ENCODE peak calls at places on chromosomes 2 and 18, in six cellular contexts. One of them, this sample, is unnamed. For H3K4me1, the result is how much of the 10 kb centered on the place peaks cover.

GRCh38 chr2:23566236-23567142 is 181.5 kb downstream of the KLHL29 start:
- DNase-seq in heart left ventricle: no peak
- DNase-seq in heart right ventricle: no peak
- DNase-seq in mammary epithelial cell: no peak
- DNase-seq in stomach: no peak
- DNase-seq in cardiac muscle cell: peak
- DNase-seq in this sample: no peak

GRCh38 chr2:44614940-44615339 is 253.2 kb downstream of the CAMKMT start:
- DNase-seq in heart left ventricle: no peak
- DNase-seq in heart right ventricle: no peak
- DNase-seq in mammary epithelial cell: no peak
- DNase-seq in stomach: no peak
- DNase-seq in cardiac muscle cell: no peak
- DNase-seq in this sample: no peak

GRCh38 chr2:105773568-105773967 is 28.9 kb downstream of the NCK2 start:
- DNase-seq in heart left ventricle: no peak
- DNase-seq in heart right ventricle: no peak
- DNase-seq in mammary epithelial cell: no peak
- DNase-seq in stomach: no peak
- DNase-seq in cardiac muscle cell: no peak
- DNase-seq in this sample: no peak

GRCh38 chr2:45691152-45691551 is 39.7 kb downstream of the PRKCE start:
- DNase-seq in heart left ventricle: no peak
- DNase-seq in heart right ventricle: no peak
- DNase-seq in mammary epithelial cell: no peak
- DNase-seq in stomach: no peak
- DNase-seq in cardiac muscle cell: no peak
- DNase-seq in this sample: no peak

GRCh38 chr18:39521164-39521563 is 1955.6 kb upstream of the CELF4 start:
- DNase-seq in heart left ventricle: no peak
- DNase-seq in heart right ventricle: no peak
- DNase-seq in mammary epithelial cell: peak
- DNase-seq in stomach: no peak
- DNase-seq in cardiac muscle cell: no peak
- DNase-seq in this sample: no peak

GRCh38 chr2:132721938-132722337 is 51.9 kb upstream of the LYPD1 start:
- DNase-seq in heart left ventricle: no peak
- DNase-seq in heart right ventricle: no peak
- DNase-seq in mammary epithelial cell: peak
- DNase-seq in stomach: no peak
- DNase-seq in cardiac muscle cell: no peak
- DNase-seq in this sample: no peak

GRCh38 chr2:138023976-138024375 is 59.7 kb downstream of the HNMT start:
- DNase-seq in heart left ventricle: no peak
- DNase-seq in heart right ventricle: no peak
- DNase-seq in mammary epithelial cell: no peak
- DNase-seq in stomach: no peak
- DNase-seq in cardiac muscle cell: no peak
- DNase-seq in this sample: no peak

GRCh38 chr2:2038746-2039530 is 292.1 kb downstream of the MYT1L start:
- DNase-seq in heart left ventricle: no peak
- DNase-seq in heart right ventricle: no peak
- DNase-seq in mammary epithelial cell: no peak
- DNase-seq in stomach: no peak
- DNase-seq in cardiac muscle cell: no peak
- DNase-seq in this sample: no peak

GRCh38 chr18:59898609-59899297 is 1.0 kb upstream of the PMAIP1 start:
- DNase-seq in heart left ventricle: no peak
- DNase-seq in heart right ventricle: no peak
- DNase-seq in mammary epithelial cell: no peak
- DNase-seq in stomach: no peak
- DNase-seq in cardiac muscle cell: no peak
- DNase-seq in this sample: no peak

GRCh38 chr2:222915092-222915957 is 54.5 kb downstream of the ACSL3 start:
- DNase-seq in heart left ventricle: no peak
- DNase-seq in heart right ventricle: no peak
- DNase-seq in mammary epithelial cell: no peak
- DNase-seq in stomach: no peak
- DNase-seq in cardiac muscle cell: no peak
- DNase-seq in this sample: no peak

GRCh38 chr2:157995117-157995516 is 106.6 kb upstream of the UPP2 start:
- DNase-seq in heart left ventricle: no peak
- DNase-seq in heart right ventricle: no peak
- DNase-seq in mammary epithelial cell: no peak
- DNase-seq in stomach: no peak
- DNase-seq in cardiac muscle cell: no peak
- DNase-seq in this sample: no peak

GRCh38 chr2:44952806-44953685 is 11.5 kb downstream of the SIX3 start:
- DNase-seq in heart left ventricle: no peak
- DNase-seq in heart right ventricle: no peak
- DNase-seq in mammary epithelial cell: no peak
- DNase-seq in stomach: no peak
- DNase-seq in cardiac muscle cell: no peak
- DNase-seq in this sample: no peak

GRCh38 chr2:68458962-68459361 is 8.1 kb downstream of the FBXO48 start:
- DNase-seq in heart left ventricle: no peak
- DNase-seq in heart right ventricle: no peak
- DNase-seq in mammary epithelial cell: peak
- DNase-seq in stomach: no peak
- DNase-seq in cardiac muscle cell: no peak
- DNase-seq in this sample: no peak

GRCh38 chr18:49910986-49911385 is 97.7 kb upstream of the ACAA2 start:
- DNase-seq in heart left ventricle: no peak
- DNase-seq in heart right ventricle: no peak
- DNase-seq in mammary epithelial cell: no peak
- DNase-seq in stomach: no peak
- DNase-seq in cardiac muscle cell: no peak
- DNase-seq in this sample: no peak

GRCh38 chr18:69774831-69775230 is 172.8 kb downstream of the CD226 start:
- DNase-seq in heart left ventricle: no peak
- DNase-seq in heart right ventricle: no peak
- DNase-seq in mammary epithelial cell: no peak
- DNase-seq in stomach: no peak
- DNase-seq in cardiac muscle cell: no peak
- DNase-seq in this sample: no peak

GRCh38 chr2:42872736-42873135 is 80.4 kb upstream of the HAAO start:
- DNase-seq in heart left ventricle: no peak
- DNase-seq in heart right ventricle: no peak
- DNase-seq in mammary epithelial cell: no peak
- DNase-seq in stomach: no peak
- DNase-seq in cardiac muscle cell: no peak
- DNase-seq in this sample: no peak

GRCh38 chr2:173347305-173348168 is 7.1 kb upstream of the CDCA7 start:
- DNase-seq in heart left ventricle: no peak
- DNase-seq in heart right ventricle: no peak
- DNase-seq in mammary epithelial cell: no peak
- DNase-seq in stomach: no peak
- DNase-seq in cardiac muscle cell: no peak
- DNase-seq in this sample: no peak

GRCh38 chr2:219595250-219595649 is 2.4 kb upstream of the STK11IP start:
- DNase-seq in heart left ventricle: no peak
- DNase-seq in heart right ventricle: no peak
- DNase-seq in mammary epithelial cell: no peak
- DNase-seq in stomach: no peak
- DNase-seq in cardiac muscle cell: peak
- DNase-seq in this sample: no peak

GRCh38 chr18:50879302-50880107 is 587 bp downstream of the ME2 start:
- DNase-seq in heart left ventricle: peak
- DNase-seq in heart right ventricle: no peak
- DNase-seq in mammary epithelial cell: peak
- DNase-seq in stomach: peak
- DNase-seq in cardiac muscle cell: peak
- DNase-seq in this sample: peak

GRCh38 chr18:79695856-79696850 is 16.6 kb downstream of the CTDP1 start:
- DNase-seq in heart left ventricle: no peak
- DNase-seq in heart right ventricle: no peak
- DNase-seq in mammary epithelial cell: no peak
- DNase-seq in stomach: no peak
- DNase-seq in cardiac muscle cell: no peak
- DNase-seq in this sample: no peak

GRCh38 chr2:15058628-15059157 is 426.2 kb downstream of the LRATD1 start:
- DNase-seq in heart left ventricle: no peak
- DNase-seq in heart right ventricle: no peak
- DNase-seq in mammary epithelial cell: no peak
- DNase-seq in stomach: no peak
- DNase-seq in cardiac muscle cell: no peak
- DNase-seq in this sample: no peak

GRCh38 chr2:46025081-46025480 is 272.1 kb upstream of the EPAS1 start:
- DNase-seq in heart left ventricle: no peak
- DNase-seq in heart right ventricle: no peak
- DNase-seq in mammary epithelial cell: no peak
- DNase-seq in stomach: peak
- DNase-seq in cardiac muscle cell: no peak
- DNase-seq in this sample: no peak

GRCh38 chr2:215882689-215883088 is 130.7 kb downstream of the MREG start:
- DNase-seq in heart left ventricle: no peak
- DNase-seq in heart right ventricle: no peak
- DNase-seq in mammary epithelial cell: peak
- DNase-seq in stomach: no peak
- DNase-seq in cardiac muscle cell: no peak
- DNase-seq in this sample: no peak

GRCh38 chr2:220555961-220556360 is 928.5 kb downstream of the SLC4A3 start:
- DNase-seq in heart left ventricle: no peak
- DNase-seq in heart right ventricle: no peak
- DNase-seq in mammary epithelial cell: peak
- DNase-seq in stomach: no peak
- DNase-seq in cardiac muscle cell: no peak
- DNase-seq in this sample: no peak

GRCh38 chr2:25158096-25158852 is 10.1 kb downstream of the POMC start:
- DNase-seq in heart left ventricle: no peak
- DNase-seq in heart right ventricle: no peak
- DNase-seq in mammary epithelial cell: no peak
- DNase-seq in stomach: no peak
- DNase-seq in cardiac muscle cell: no peak
- DNase-seq in this sample: no peak

GRCh38 chr2:239143858-239144712 is 256.7 kb downstream of the HDAC4 start:
- DNase-seq in heart left ventricle: no peak
- DNase-seq in heart right ventricle: no peak
- DNase-seq in mammary epithelial cell: no peak
- DNase-seq in stomach: no peak
- DNase-seq in cardiac muscle cell: peak
- DNase-seq in this sample: peak

GRCh38 chr18:67600781-67601180 is 84.3 kb upstream of the DSEL start:
- DNase-seq in heart left ventricle: no peak
- DNase-seq in heart right ventricle: no peak
- DNase-seq in mammary epithelial cell: no peak
- DNase-seq in stomach: no peak
- DNase-seq in cardiac muscle cell: no peak
- DNase-seq in this sample: no peak

GRCh38 chr18:22417496-22418188 is at the start of gene CTAGE1:
- DNase-seq in heart left ventricle: no peak
- DNase-seq in heart right ventricle: no peak
- DNase-seq in mammary epithelial cell: no peak
- DNase-seq in stomach: no peak
- DNase-seq in cardiac muscle cell: no peak
- DNase-seq in this sample: no peak

GRCh38 chr18:33579147-33579867 is 1.3 kb downstream of the ASXL3 start:
- DNase-seq in heart left ventricle: no peak
- DNase-seq in heart right ventricle: no peak
- DNase-seq in mammary epithelial cell: no peak
- DNase-seq in stomach: no peak
- DNase-seq in cardiac muscle cell: peak
- DNase-seq in this sample: no peak

DNA sequence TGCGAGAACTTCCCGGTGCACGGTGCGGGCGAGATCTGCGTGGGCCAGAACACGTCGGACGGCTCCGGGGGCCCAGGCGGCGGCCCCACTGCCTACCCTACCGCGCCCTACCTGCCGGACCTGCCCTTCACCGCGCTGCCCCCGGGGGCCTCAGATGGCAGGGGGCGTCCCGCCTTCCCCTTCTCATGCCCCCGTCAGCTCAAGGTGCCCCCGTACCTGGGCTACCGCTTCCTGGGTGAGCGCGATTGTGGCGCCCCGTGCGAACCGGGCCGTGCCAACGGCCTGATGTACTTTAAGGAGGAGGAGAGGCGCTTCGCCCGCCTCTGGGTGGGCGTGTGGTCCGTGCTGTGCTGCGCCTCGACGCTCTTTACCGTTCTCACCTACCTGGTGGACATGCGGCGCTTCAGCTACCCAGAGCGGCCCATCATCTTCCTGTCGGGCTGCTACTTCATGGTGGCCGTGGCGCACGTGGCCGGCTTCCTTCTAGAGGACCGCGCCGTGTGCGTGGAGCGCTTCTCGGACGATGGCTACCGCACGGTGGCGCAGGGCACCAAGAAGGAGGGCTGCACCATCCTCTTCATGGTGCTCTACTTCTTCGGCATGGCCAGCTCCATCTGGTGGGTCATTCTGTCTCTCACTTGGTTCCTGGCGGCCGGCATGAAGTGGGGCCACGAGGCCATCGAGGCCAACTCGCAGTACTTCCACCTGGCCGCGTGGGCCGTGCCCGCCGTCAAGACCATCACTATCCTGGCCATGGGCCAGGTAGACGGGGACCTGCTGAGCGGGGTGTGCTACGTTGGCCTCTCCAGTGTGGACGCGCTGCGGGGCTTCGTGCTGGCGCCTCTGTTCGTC is 1.7 kb downstream of the FZD7 start:
- DNase-seq in heart left ventricle: peak
- DNase-seq in heart right ventricle: peak
- DNase-seq in mammary epithelial cell: peak
- DNase-seq in stomach: peak
- DNase-seq in cardiac muscle cell: peak
- DNase-seq in this sample: no peak
- TF ChIP-seq CTCF in heart left ventricle: peak
- TF ChIP-seq CTCF in heart right ventricle: peak
- TF ChIP-seq CTCF in mammary epithelial cell: peak
- TF ChIP-seq CTCF in stomach: peak
- TF ChIP-seq CTCF in cardiac muscle cell: peak
- TF ChIP-seq CTCF in this sample: no peak

GRCh38 chr2:71068218-71069035 is at the start of gene NAGK:
- DNase-seq in heart left ventricle: peak
- DNase-seq in heart right ventricle: peak
- DNase-seq in mammary epithelial cell: peak
- DNase-seq in stomach: peak
- DNase-seq in cardiac muscle cell: peak
- DNase-seq in this sample: peak
- H3K4me1 ChIP-seq in heart left ventricle: under half
- H3K4me1 ChIP-seq in heart right ventricle: under half
- H3K4me1 ChIP-seq in mammary epithelial cell: half or more
- H3K4me1 ChIP-seq in stomach: half or more
- H3K4me1 ChIP-seq in cardiac muscle cell: under half
- H3K4me1 ChIP-seq in this sample: under half

GRCh38 chr2:73995810-73996209 is 11.1 kb downstream of the TET3 start:
- DNase-seq in heart left ventricle: no peak
- DNase-seq in heart right ventricle: no peak
- DNase-seq in mammary epithelial cell: no peak
- DNase-seq in stomach: no peak
- DNase-seq in cardiac muscle cell: no peak
- DNase-seq in this sample: no peak
- TF ChIP-seq CTCF in heart left ventricle: no peak
- TF ChIP-seq CTCF in heart right ventricle: no peak
- TF ChIP-seq CTCF in mammary epithelial cell: no peak
- TF ChIP-seq CTCF in stomach: no peak
- TF ChIP-seq CTCF in cardiac muscle cell: no peak
- TF ChIP-seq CTCF in this sample: no peak

DNA sequence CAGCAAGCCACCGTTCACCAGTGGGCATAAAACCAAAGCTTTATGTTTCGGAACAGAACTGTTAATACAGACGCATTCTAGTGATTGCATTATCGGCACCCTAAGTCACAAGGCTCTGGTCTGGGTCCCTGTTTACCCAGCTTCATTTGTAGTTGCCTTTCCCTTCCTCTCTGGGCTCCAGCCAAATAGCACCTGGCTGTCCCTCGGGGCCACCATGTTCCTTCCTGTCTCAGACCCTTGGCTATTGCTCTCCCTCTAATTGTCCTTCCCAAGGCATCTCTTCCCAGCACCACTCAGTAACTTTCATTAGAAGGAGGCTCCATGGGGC is 75.3 kb downstream of the SDC1 start:
- DNase-seq in heart left ventricle: no peak
- DNase-seq in heart right ventricle: no peak
- DNase-seq in mammary epithelial cell: no peak
- DNase-seq in stomach: peak
- DNase-seq in cardiac muscle cell: no peak
- DNase-seq in this sample: no peak
- H3K4me1 ChIP-seq in heart left ventricle: under half
- H3K4me1 ChIP-seq in heart right ventricle: under half
- H3K4me1 ChIP-seq in mammary epithelial cell: under half
- H3K4me1 ChIP-seq in stomach: under half
- H3K4me1 ChIP-seq in cardiac muscle cell: under half
- H3K4me1 ChIP-seq in this sample: under half